ENCODE peak calls at places on chromosome 19, in five cellular contexts. U, L, Y, W and C are unnamed samples.

GRCh38 chr19:38172001-38172400 is 52.0 kb downstream of the DPF1 start:
- DNase-seq in Y (no peak), U (no peak), W (no peak), L (no peak), C (no peak)

GRCh38 chr19:55258476-55258827 is 365 bp downstream of the PPP6R1 start:
- DNase-seq in Y (no peak), W (no peak), L (peak; percentile 21), U (no peak), C (peak; percentile 38)

GRCh38 chr19:33810821-33811220 is 14.2 kb downstream of the KCTD15 start:
- DNase-seq in U (no peak), W (no peak), Y (no peak), L (no peak), C (no peak)

GRCh38 chr19:50377051-50377441 is 789 bp downstream of the NR1H2 start:
- DNase-seq in L (no peak), W (no peak), Y (peak; percentile 90), U (peak; percentile 84), C (no peak)

GRCh38 chr19:45505151-45505995 is 1.9 kb upstream of the VASP start:
- DNase-seq in Y (no peak), U (no peak), W (no peak), L (no peak), C (no peak)

GRCh38 chr19:3979674-3980352 is 5.5 kb downstream of the EEF2 start:
- DNase-seq in L (no peak), W (no peak), U (no peak), Y (no peak), C (no peak)

GRCh38 chr19:1634242-1634937 is 18.0 kb downstream of the TCF3 start:
- DNase-seq in U (no peak), Y (no peak), W (no peak), L (no peak), C (no peak)

GRCh38 chr19:49851456-49852259 is 699 bp downstream of the PTOV1 start:
- DNase-seq in Y (peak; percentile 71), U (peak; percentile 33), W (no peak), L (no peak), C (peak; percentile 60)

GRCh38 chr19:51660975-51661600 is 14.5 kb upstream of the SIGLEC14 start:
- DNase-seq in W (peak; percentile 18), L (peak; percentile 21), U (peak; percentile 20), Y (peak; percentile 88), C (peak; percentile 88)

GRCh38 chr19:10998045-10998533 is 37.3 kb downstream of the SMARCA4 start:
- DNase-seq in L (no peak), Y (no peak), W (no peak), U (no peak), C (no peak)

GRCh38 chr19:33464010-33464732 is 57.4 kb downstream of the PEPD start:
- DNase-seq in Y (no peak), U (no peak), W (no peak), L (no peak), C (peak; percentile 6)

GRCh38 chr19:19372656-19373416 is 32.6 kb upstream of the GATAD2A start:
- DNase-seq in L (no peak), U (no peak), Y (peak; percentile 38), W (no peak), C (no peak)

GRCh38 chr19:38409631-38410133 is 6.8 kb downstream of the FAM98C start:
- DNase-seq in Y (no peak), U (no peak), W (no peak), L (no peak), C (no peak)

GRCh38 chr19:46069841-46070341 is 29.1 kb upstream of the IGFL4 start:
- DNase-seq in W (no peak), Y (no peak), U (no peak), L (no peak), C (no peak)

GRCh38 chr19:31071157-31071855 is 277.9 kb downstream of the TSHZ3 start:
- DNase-seq in W (no peak), Y (no peak), L (no peak), U (no peak), C (no peak)

GRCh38 chr19:27746691-27747380 is 1466.1 kb downstream of the UQCRFS1 start:
- DNase-seq in L (no peak), Y (peak; percentile 48), W (no peak), U (no peak), C (peak; percentile 52)

GRCh38 chr19:3108775-3109174 is 14.6 kb downstream of the GNA11 start:
- DNase-seq in L (peak; percentile 51), Y (peak; percentile 84), U (no peak), W (no peak), C (peak; percentile 78)

GRCh38 chr19:7230826-7231225 is 63.4 kb downstream of the INSR start:
- DNase-seq in W (no peak), U (no peak), L (no peak), Y (no peak), C (no peak)

GRCh38 chr19:16615788-16616187 is 12.2 kb downstream of the MED26 start:
- DNase-seq in U (no peak), Y (no peak), L (no peak), W (no peak), C (no peak)

GRCh38 chr19:19109601-19110000 is 28.7 kb downstream of the TMEM161A start:
- DNase-seq in Y (no peak), L (no peak), U (no peak), W (no peak), C (no peak)

GRCh38 chr19:35261356-35262100 is 7.2 kb upstream of the USF2 start:
- DNase-seq in W (no peak), U (no peak), Y (peak; percentile 3), L (no peak), C (no peak)

GRCh38 chr19:51571599-51571998 is 516 bp downstream of the ZNF175 start:
- DNase-seq in W (no peak), L (no peak), U (no peak), Y (no peak), C (no peak)